ENCODE peak calls at places on chromosomes 2 and 18, in nine cellular contexts. H is GM03348, B is tibial nerve, P is head of caudate nucleus, T is globus pallidus, A is GM23248, W is left ventricle myocardium inferior, R is NCI-H2081, K is heart right ventricle. D is an unnamed sample.

GRCh38 chr2:129008055-129008880 is 689.6 kb upstream of the HS6ST1 start:
- DNase-seq in H (no peak), B (no peak), P (no peak), T (no peak), A (no peak), W (no peak), R (no peak), K (no peak), D (no peak)

GRCh38 chr18:46660955-46661749 is 4.1 kb upstream of the LOXHD1 start:
- DNase-seq in H (peak; percentile 64), B (no peak), P (peak; percentile 89), T (peak; percentile 90), A (peak; percentile 55), W (no peak), R (no peak), K (no peak), D (no peak)

GRCh38 chr2:227545990-227546389 is 52.7 kb upstream of the SCYGR2 start:
- DNase-seq in H (no peak), B (no peak), P (no peak), T (no peak), A (no peak), W (no peak), R (no peak), K (no peak), D (no peak)

GRCh38 chr2:28695245-28695647 is 56.4 kb upstream of the PPP1CB start:
- DNase-seq in H (no peak), B (no peak), P (peak; percentile 92), T (peak; percentile 23), A (no peak), W (no peak), R (no peak), K (no peak), D (no peak)

GRCh38 chr2:142756430-142756829 is 121.0 kb upstream of the KYNU start:
- DNase-seq in H (no peak), B (no peak), P (no peak), T (no peak), A (peak; percentile 65), W (no peak), R (no peak), K (no peak), D (no peak)

GRCh38 chr18:5425721-5426120 is 118.1 kb downstream of the EPB41L3 start:
- DNase-seq in H (no peak), B (no peak), P (no peak), T (no peak), A (no peak), W (no peak), R (no peak), K (no peak), D (no peak)

GRCh38 chr2:218879881-218880748 is 537 bp upstream of the WNT10A start:
- DNase-seq in H (no peak), B (no peak), P (peak; percentile 60), T (no peak), A (peak; percentile 21), W (no peak), R (peak; percentile 81), K (no peak), D (peak; percentile 59)

GRCh38 chr2:221911890-221912289 is 339.8 kb upstream of the EPHA4 start:
- DNase-seq in H (no peak), B (no peak), P (peak; percentile 26), T (no peak), A (no peak), W (no peak), R (no peak), K (no peak), D (no peak)

GRCh38 chr2:24831736-24832421 is 38.7 kb downstream of the CENPO start:
- DNase-seq in H (no peak), B (no peak), P (peak; percentile 86), T (peak; percentile 90), A (no peak), W (peak; percentile 42), R (no peak), K (no peak), D (no peak)

GRCh38 chr2:119223521-119224390 is at the start of gene STEAP3:
- DNase-seq in H (peak; percentile 94), B (peak; percentile 43), P (peak; percentile 44), T (peak; percentile 29), A (peak; percentile 73), W (peak; percentile 74), R (peak; percentile 71), K (peak; percentile 75), D (peak; percentile 87)

GRCh38 chr2:237978058-237978712 is 11.4 kb downstream of the UBE2F start:
- DNase-seq in H (peak; percentile 50), B (no peak), P (peak; percentile 81), T (peak; percentile 88), A (peak; percentile 46), W (peak; percentile 27), R (no peak), K (peak; percentile 51), D (peak; percentile 48)

GRCh38 chr2:42931147-42931817 is 138.9 kb upstream of the HAAO start:
- DNase-seq in H (no peak), B (no peak), P (no peak), T (no peak), A (peak; percentile 53), W (no peak), R (no peak), K (no peak), D (peak; percentile 19)

GRCh38 chr18:936941-937340 is 32.3 kb downstream of the ADCYAP1 start:
- DNase-seq in H (no peak), B (no peak), P (no peak), T (no peak), A (no peak), W (no peak), R (no peak), K (no peak), D (no peak)

GRCh38 chr2:134599236-134599635 is 119.6 kb downstream of the TMEM163 start:
- DNase-seq in H (no peak), B (no peak), P (no peak), T (no peak), A (no peak), W (no peak), R (no peak), K (no peak), D (no peak)